ENCODE peak calls at places on chromosomes 3 and 15, in four cellular contexts. C is erythroblast, O is foreskin fibroblast, X is midbrain. R is an unnamed sample.

GRCh38 chr3:129500334-129500658 is 28.1 kb upstream of the RHO start:
- DNase-seq in C (no peak), O (no peak), X (no peak), R (no peak)

GRCh38 chr3:110164632-110165240 is 827.4 kb upstream of the DPPA4 start:
- DNase-seq in X (no peak), C (no peak), O (no peak), R (no peak)

GRCh38 chr3:123099331-123100191 is 32.7 kb downstream of the PDIA5 start:
- DNase-seq in C (no peak), X (no peak), O (no peak), R (no peak)

GRCh38 chr15:89226359-89227221 is 5.2 kb upstream of the RLBP1 start:
- DNase-seq in O (no peak), C (peak; percentile 82), X (no peak), R (no peak)

GRCh38 chr3:115648559-115648958 is 25.2 kb downstream of the GAP43 start:
- DNase-seq in O (peak; percentile 71), C (no peak), X (no peak), R (no peak)

GRCh38 chr3:139533781-139534443 is 5.6 kb downstream of the RBP1 start:
- DNase-seq in X (no peak), O (no peak), C (no peak), R (peak; percentile 61)

GRCh38 chr3:149480326-149481017 is 6.0 kb downstream of the TM4SF4 start:
- DNase-seq in O (peak; percentile 81), X (peak; percentile 70), C (peak; percentile 54), R (no peak)

GRCh38 chr3:153853163-153853562 is 268.0 kb upstream of the ARHGEF26 start:
- DNase-seq in X (no peak), C (no peak), O (no peak), R (no peak)

GRCh38 chr3:133953297-133953696 is 57.6 kb upstream of the RAB6B start:
- DNase-seq in O (no peak), X (no peak), C (no peak), R (no peak)

GRCh38 chr3:128922804-128923459 is 43.5 kb downstream of the ACAD9 start:
- DNase-seq in X (no peak), C (no peak), O (no peak), R (no peak)

GRCh38 chr3:51381333-51381705 is 3.8 kb upstream of the MANF start:
- DNase-seq in C (no peak), X (no peak), O (no peak), R (no peak)

GRCh38 chr3:197417451-197417850 is 119.0 kb upstream of the DLG1 start:
- DNase-seq in C (no peak), X (no peak), O (no peak), R (no peak)

GRCh38 chr15:80106051-80106450 is 46.6 kb downstream of the ZFAND6 start:
- DNase-seq in O (peak; percentile 28), C (no peak), X (no peak), R (no peak)

GRCh38 chr3:143643905-143644304 is 204.4 kb downstream of the SLC9A9 start:
- DNase-seq in O (no peak), C (no peak), X (no peak), R (no peak)

GRCh38 chr3:194874783-194875182 is 189.1 kb downstream of the FAM43A start:
- DNase-seq in X (no peak), C (no peak), O (no peak), R (no peak)

GRCh38 chr15:50939911-50940310 is 31.4 kb downstream of the AP4E1 start:
- DNase-seq in O (no peak), C (no peak), X (no peak), R (no peak)

GRCh38 chr3:132268956-132269355 is 48.3 kb upstream of the ACP3 start:
- DNase-seq in C (peak; percentile 45), X (no peak), O (no peak), R (no peak)

R was measured in cerebellum.